ENCODE peak calls at places on chromosomes 3 and 15, in seven cellular contexts. E, R, V, M, K, O and G are unnamed samples.

GRCh38 chr3:12379640-12380407 is 91.0 kb downstream of the PPARG start:
- DNase-seq in E (no peak), R (no peak), V (no peak), M (no peak), K (no peak), O (no peak), G (no peak)

GRCh38 chr3:158792709-158793108 is 9.1 kb upstream of the MFSD1 start:
- DNase-seq in E (peak; percentile 94), R (no peak), V (no peak), M (peak; percentile 83), K (no peak), O (peak; percentile 87), G (no peak)

GRCh38 chr15:40929730-40930429 is 740 bp downstream of the DLL4 start:
- DNase-seq in E (peak; percentile 74), R (no peak), V (peak; percentile 62), M (peak; percentile 56), K (no peak), O (no peak), G (no peak)

GRCh38 chr15:80977627-80978036 is 12.0 kb downstream of the MESD start:
- DNase-seq in E (peak; percentile 57), R (no peak), V (peak; percentile 44), M (peak; percentile 73), K (peak; percentile 28), O (peak; percentile 47), G (peak; percentile 53)

GRCh38 chr3:156582784-156583183 is 27.9 kb upstream of the SSR3 start:
- DNase-seq in E (no peak), R (no peak), V (no peak), M (no peak), K (no peak), O (no peak), G (no peak)

GRCh38 chr3:194488007-194488742 is 1.4 kb upstream of the ATP13A3 start:
- DNase-seq in E (peak; percentile 79), R (peak; percentile 33), V (peak; percentile 43), M (no peak), K (peak; percentile 30), O (no peak), G (peak; percentile 28)

GRCh38 chr3:45011756-45012441 is 14.2 kb upstream of the CLEC3B start:
- DNase-seq in E (peak; percentile 95), R (peak; percentile 50), V (no peak), M (no peak), K (no peak), O (peak; percentile 87), G (no peak)

GRCh38 chr3:38519000-38519399 is 22.9 kb downstream of the EXOG start:
- DNase-seq in E (no peak), R (no peak), V (no peak), M (no peak), K (no peak), O (peak; percentile 87), G (no peak)

GRCh38 chr3:160677459-160677901 is 520 bp downstream of the ARL14 start:
- DNase-seq in E (no peak), R (no peak), V (no peak), M (peak; percentile 40), K (no peak), O (peak; percentile 13), G (peak; percentile 83)

GRCh38 chr3:195165790-195166189 is 105.2 kb downstream of the XXYLT1 start:
- DNase-seq in E (no peak), R (no peak), V (no peak), M (no peak), K (no peak), O (no peak), G (no peak)

GRCh38 chr3:101870138-101870537 is 20.8 kb downstream of the NFKBIZ start:
- DNase-seq in E (no peak), R (no peak), V (no peak), M (no peak), K (no peak), O (peak; percentile 63), G (no peak)

GRCh38 chr3:184334470-184335158 is 2.8 kb upstream of the FAM131A start:
- DNase-seq in E (no peak), R (no peak), V (no peak), M (peak; percentile 48), K (no peak), O (peak; percentile 93), G (peak; percentile 53)

GRCh38 chr3:98986073-98986472 is 84.6 kb upstream of the DCBLD2 start:
- DNase-seq in E (peak; percentile 72), R (no peak), V (no peak), M (peak; percentile 74), K (no peak), O (peak; percentile 90), G (no peak)

GRCh38 chr15:38459480-38459879 is 5.6 kb downstream of the FAM98B start:
- DNase-seq in E (no peak), R (no peak), V (no peak), M (no peak), K (no peak), O (no peak), G (no peak)

GRCh38 chr3:190486201-190486865 is 27.6 kb upstream of the IL1RAP start:
- DNase-seq in E (peak; percentile 7), R (no peak), V (no peak), M (no peak), K (peak; percentile 41), O (no peak), G (no peak)

GRCh38 chr3:58528629-58529028 is 8.4 kb downstream of the ACOX2 start:
- DNase-seq in E (peak; percentile 75), R (no peak), V (peak; percentile 63), M (no peak), K (no peak), O (peak; percentile 15), G (peak; percentile 47)

GRCh38 chr15:31266712-31267111 is 59.9 kb upstream of the KLF13 start:
- DNase-seq in E (no peak), R (no peak), V (no peak), M (no peak), K (no peak), O (no peak), G (no peak)

GRCh38 chr3:194130807-194131589 is 5.0 kb upstream of the HES1 start:
- DNase-seq in E (peak; percentile 38), R (peak; percentile 65), V (peak; percentile 55), M (peak; percentile 74), K (peak; percentile 40), O (no peak), G (peak; percentile 70)

GRCh38 chr15:93048759-93049161 is 40.3 kb downstream of the RGMA start:
- DNase-seq in E (peak; percentile 58), R (no peak), V (no peak), M (no peak), K (no peak), O (no peak), G (no peak)

GRCh38 chr3:195102609-195103467 is 168.1 kb downstream of the XXYLT1 start:
- DNase-seq in E (peak; percentile 97), R (no peak), V (no peak), M (peak; percentile 82), K (no peak), O (peak; percentile 97), G (peak; percentile 48)

GRCh38 chr3:82802501-82802900 is 1041.1 kb upstream of the GBE1 start:
- DNase-seq in E (no peak), R (no peak), V (no peak), M (no peak), K (no peak), O (no peak), G (no peak)

GRCh38 chr15:74397239-74398068 is 30.0 kb upstream of the CYP11A1 start:
- DNase-seq in E (no peak), R (no peak), V (no peak), M (no peak), K (no peak), O (no peak), G (peak; percentile 53)

DNA sequence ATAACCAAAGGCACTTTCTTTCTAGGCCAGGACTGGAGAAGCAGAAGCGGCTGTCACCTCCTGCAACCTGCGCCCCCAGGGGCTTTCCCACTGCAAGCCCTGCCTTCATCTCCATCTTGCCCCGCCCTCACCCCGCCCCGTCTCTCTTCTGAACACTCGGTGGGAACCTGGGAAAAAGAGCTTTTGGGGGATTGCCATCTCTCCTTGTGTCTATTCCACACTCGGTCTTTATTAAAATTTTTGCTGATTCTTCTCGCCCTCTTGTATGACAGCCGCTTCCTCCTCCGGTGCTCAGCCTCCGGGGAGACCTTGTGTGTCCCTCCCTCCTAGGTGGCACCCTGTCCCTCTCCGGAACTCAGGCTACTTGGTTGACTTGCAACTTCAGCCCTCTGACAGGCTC is 41.9 kb upstream of the SPESP1 start:
- DNase-seq in E (no peak), R (peak; percentile 40), V (no peak), M (no peak), K (no peak), O (no peak), G (no peak)
- TF ChIP-seq CTCF in E (no peak), R (no peak), V (no peak), M (no peak), K (no peak), O (no peak), G (no peak)

DNA sequence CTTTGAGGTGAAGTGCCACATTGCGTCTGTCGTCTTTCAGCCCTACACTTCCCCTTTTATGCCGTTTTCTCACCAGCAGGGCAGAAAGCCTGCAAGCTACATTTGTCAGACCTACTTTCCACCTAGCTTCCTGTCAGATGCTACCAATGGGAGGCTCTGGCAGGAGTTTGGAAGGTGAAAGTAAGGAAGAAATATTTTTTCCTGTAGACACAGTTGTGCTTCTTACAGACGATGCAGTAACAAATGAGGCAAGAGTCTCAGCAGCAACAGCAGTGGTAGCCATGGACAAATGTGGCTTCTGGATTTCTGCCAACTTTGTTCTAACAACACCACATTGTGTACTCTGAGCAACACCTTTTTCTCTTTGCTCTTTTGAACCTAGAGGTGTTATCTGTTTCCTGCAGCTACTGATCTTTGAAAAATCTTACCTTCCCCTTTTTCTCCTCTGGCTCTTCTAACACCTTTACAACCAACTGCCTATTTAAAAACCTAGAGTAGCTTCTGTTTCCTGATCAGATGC is 70.6 kb upstream of the STT3B start:
- DNase-seq in E (peak; percentile 18), R (peak; percentile 28), V (no peak), M (no peak), K (peak; percentile 64), O (no peak), G (peak; percentile 6)
- TF ChIP-seq CTCF in E (no peak), R (no peak), V (no peak), M (no peak), K (peak; percentile 43), O (no peak), G (no peak)

GRCh38 chr3:10950476-10951294 is 41.9 kb upstream of the SLC6A1 start:
- DNase-seq in E (peak; percentile 66), R (peak; percentile 54), V (no peak), M (peak; percentile 53), K (no peak), O (peak; percentile 39), G (peak; percentile 34)
- TF ChIP-seq CTCF in E (peak; percentile 79), R (no peak), V (peak; percentile 51), M (peak; percentile 71), K (peak; percentile 56), O (peak; percentile 80), G (peak; percentile 30)

GRCh38 chr15:62059818-62060115 is 480 bp downstream of the VPS13C start:
- DNase-seq in E (peak; percentile 53), R (peak; percentile 82), V (peak; percentile 65), M (peak; percentile 62), K (peak; percentile 65), O (peak; percentile 43), G (peak; percentile 63)

GRCh38 chr15:62060116-62060895 is at the start of gene VPS13C:
- DNase-seq in E (peak; percentile 96), R (peak; percentile 94), V (peak; percentile 93), M (peak; percentile 95), K (peak; percentile 92), O (peak; percentile 91), G (peak; percentile 97)

GRCh38 chr15:62058327-62059028 is 1.8 kb downstream of the VPS13C start:
- DNase-seq in E (no peak), R (no peak), V (no peak), M (no peak), K (peak; percentile 9), O (no peak), G (no peak)

GRCh38 chr15:62060896-62061280 is 641 bp upstream of the VPS13C start:
- DNase-seq in E (no peak), R (no peak), V (no peak), M (no peak), K (peak; percentile 59), O (no peak), G (no peak)

GRCh38 chr15:62059108-62059817 is 984 bp downstream of the VPS13C start:
- DNase-seq in E (peak; percentile 27), R (no peak), V (no peak), M (no peak), K (no peak), O (no peak), G (no peak)
- TF ChIP-seq CTCF in E (no peak), R (no peak), V (no peak), M (no peak), K (no peak), O (peak; percentile 49), G (no peak)